ENCODE peak calls at places on chromosomes 7 and 10, in nine cellular contexts. G, Y, R, N, E, Q, V, P and J are unnamed samples.

GRCh38 chr7:114795475-114795874 is 126.4 kb upstream of the MDFIC start:
- DNase-seq in G (no peak), Y (no peak), R (no peak), N (no peak), E (no peak), Q (no peak), V (no peak), P (no peak), J (no peak)

GRCh38 chr10:72335394-72336258 is 19.1 kb downstream of the DNAJB12 start:
- DNase-seq in G (peak), Y (peak), R (no peak), N (no peak), E (no peak), Q (no peak), V (no peak), P (peak), J (peak)

GRCh38 chr10:88207121-88207546 is 343.7 kb downstream of the PTEN start:
- DNase-seq in G (no peak), Y (no peak), R (no peak), N (no peak), E (no peak), Q (no peak), V (no peak), P (no peak), J (no peak)

GRCh38 chr10:133156674-133157579 is 3.1 kb upstream of the KNDC1 start:
- DNase-seq in G (no peak), Y (no peak), R (no peak), N (no peak), E (no peak), Q (no peak), V (no peak), P (no peak), J (no peak)

GRCh38 chr10:100065084-100065660 is 16.5 kb downstream of the CPN1 start:
- DNase-seq in G (no peak), Y (no peak), R (no peak), N (no peak), E (peak), Q (no peak), V (no peak), P (no peak), J (no peak)

GRCh38 chr10:14478201-14478600 is 147.5 kb upstream of the FRMD4A start:
- DNase-seq in G (no peak), Y (no peak), R (no peak), N (no peak), E (no peak), Q (no peak), V (no peak), P (no peak), J (no peak)

GRCh38 chr7:132030883-132031282 is 474.5 kb upstream of the PODXL start:
- DNase-seq in G (no peak), Y (no peak), R (no peak), N (no peak), E (no peak), Q (no peak), V (no peak), P (no peak), J (no peak)

GRCh38 chr10:85791846-85792532 is 574.6 kb downstream of the GRID1 start:
- DNase-seq in G (no peak), Y (no peak), R (no peak), N (no peak), E (no peak), Q (no peak), V (no peak), P (peak), J (no peak)

GRCh38 chr7:39651262-39651661 is 27.9 kb downstream of the RALA start:
- DNase-seq in G (no peak), Y (no peak), R (no peak), N (no peak), E (no peak), Q (no peak), V (no peak), P (no peak), J (no peak)

GRCh38 chr7:18144171-18144570 is 116.5 kb upstream of the PRPS1L1 start:
- DNase-seq in G (no peak), Y (no peak), R (no peak), N (no peak), E (no peak), Q (no peak), V (no peak), P (peak), J (no peak)

GRCh38 chr7:103076767-103077166 is 1.8 kb downstream of the ARMC10 start:
- DNase-seq in G (no peak), Y (peak), R (no peak), N (no peak), E (no peak), Q (no peak), V (no peak), P (no peak), J (no peak)

GRCh38 chr10:132347211-132347930 is 15.4 kb downstream of the LRRC27 start:
- DNase-seq in G (no peak), Y (no peak), R (no peak), N (no peak), E (no peak), Q (no peak), V (no peak), P (no peak), J (peak)

GRCh38 chr7:89761173-89761572 is 393.1 kb upstream of the STEAP1 start:
- DNase-seq in G (no peak), Y (peak), R (no peak), N (no peak), E (no peak), Q (no peak), V (no peak), P (no peak), J (no peak)

GRCh38 chr7:123724725-123725381 is 23.9 kb downstream of the WASL start:
- DNase-seq in G (no peak), Y (no peak), R (no peak), N (no peak), E (no peak), Q (no peak), V (no peak), P (no peak), J (no peak)

GRCh38 chr7:45593877-45594276 is 19.7 kb downstream of the ADCY1 start:
- DNase-seq in G (no peak), Y (no peak), R (no peak), N (no peak), E (no peak), Q (no peak), V (no peak), P (no peak), J (no peak)